ENCODE peak calls at places on chromosomes 6 and 20, in four cellular contexts. One of them, this sample, is unnamed.

GRCh38 chr6:12947191-12947795 is 230.7 kb downstream of the PHACTR1 start:
- DNase-seq in AG09309: no peak
- DNase-seq in nucleus accumbens: no peak
- DNase-seq in NCI-H1436: no peak
- DNase-seq in this sample: no peak

GRCh38 chr6:4403828-4404227 is 268.5 kb upstream of the ECI2 start:
- DNase-seq in AG09309: no peak
- DNase-seq in nucleus accumbens: no peak
- DNase-seq in NCI-H1436: no peak
- DNase-seq in this sample: no peak

GRCh38 chr6:32837651-32838113 is 857 bp downstream of the TAP2 start:
- DNase-seq in NCI-H1436: no peak
- DNase-seq in nucleus accumbens: no peak
- DNase-seq in AG09309: no peak
- DNase-seq in this sample: no peak

GRCh38 chr6:27650620-27651370 is 177.9 kb upstream of the ZNF184 start:
- DNase-seq in nucleus accumbens: no peak
- DNase-seq in AG09309: no peak
- DNase-seq in NCI-H1436: peak
- DNase-seq in this sample: no peak

GRCh38 chr20:31565699-31566331 is 39.3 kb upstream of the ID1 start:
- DNase-seq in AG09309: no peak
- DNase-seq in NCI-H1436: no peak
- DNase-seq in nucleus accumbens: no peak
- DNase-seq in this sample: no peak

GRCh38 chr20:1460275-1460674 is 6.4 kb downstream of the NSFL1C start:
- DNase-seq in nucleus accumbens: no peak
- DNase-seq in NCI-H1436: no peak
- DNase-seq in AG09309: no peak
- DNase-seq in this sample: no peak

GRCh38 chr20:19620471-19620870 is 137.6 kb upstream of the RIN2 start:
- DNase-seq in AG09309: no peak
- DNase-seq in NCI-H1436: no peak
- DNase-seq in nucleus accumbens: no peak
- DNase-seq in this sample: no peak

GRCh38 chr6:41597246-41598000 is 40.8 kb upstream of the MDFI start:
- DNase-seq in nucleus accumbens: no peak
- DNase-seq in NCI-H1436: no peak
- DNase-seq in AG09309: no peak
- DNase-seq in this sample: no peak

GRCh38 chr6:137799950-137800568 is 67.0 kb upstream of the TNFAIP3 start:
- DNase-seq in AG09309: no peak
- DNase-seq in NCI-H1436: peak
- DNase-seq in nucleus accumbens: no peak
- DNase-seq in this sample: no peak

GRCh38 chr20:45545754-45546453 is 1.3 kb downstream of the EPPIN start:
- DNase-seq in NCI-H1436: no peak
- DNase-seq in AG09309: peak
- DNase-seq in nucleus accumbens: no peak
- DNase-seq in this sample: no peak

GRCh38 chr6:122622404-122622938 is 12.3 kb downstream of the PKIB start:
- DNase-seq in AG09309: no peak
- DNase-seq in nucleus accumbens: no peak
- DNase-seq in NCI-H1436: peak
- DNase-seq in this sample: no peak

GRCh38 chr6:36852481-36853147 is 13.4 kb upstream of the CPNE5 start:
- DNase-seq in NCI-H1436: no peak
- DNase-seq in nucleus accumbens: no peak
- DNase-seq in AG09309: peak
- DNase-seq in this sample: no peak

GRCh38 chr20:32820000-32820697 is 395 bp downstream of the MAPRE1 start:
- DNase-seq in nucleus accumbens: no peak
- DNase-seq in AG09309: no peak
- DNase-seq in NCI-H1436: peak
- DNase-seq in this sample: peak

GRCh38 chr6:108627692-108628565 is 67.2 kb downstream of the FOXO3 start:
- DNase-seq in NCI-H1436: no peak
- DNase-seq in nucleus accumbens: no peak
- DNase-seq in AG09309: no peak
- DNase-seq in this sample: no peak

GRCh38 chr6:28218312-28219248 is 6.5 kb upstream of the ZSCAN9 start:
- DNase-seq in nucleus accumbens: peak
- DNase-seq in NCI-H1436: peak
- DNase-seq in AG09309: no peak
- DNase-seq in this sample: peak

GRCh38 chr6:110545081-110545872 is 68.9 kb upstream of the SLC22A16 start:
- DNase-seq in nucleus accumbens: no peak
- DNase-seq in NCI-H1436: no peak
- DNase-seq in AG09309: no peak
- DNase-seq in this sample: no peak

GRCh38 chr6:18978330-18979128 is 591.4 kb downstream of the RNF144B start:
- DNase-seq in NCI-H1436: peak
- DNase-seq in nucleus accumbens: no peak
- DNase-seq in AG09309: no peak
- DNase-seq in this sample: no peak

This sample was measured in amygdala.